ENCODE peak calls at places on chromosomes 1 and 21, in six cellular contexts. One of them, this sample, is unnamed.

GRCh38 chr1:86322241-86322640 is 73.9 kb downstream of the ODF2L start:
- DNase-seq in WTC11: no peak
- DNase-seq in iPS DF 6.9: no peak
- DNase-seq in H7: no peak
- DNase-seq in kidney glomerular epithelial cell: no peak
- DNase-seq in activated CD8-positive, alpha-beta memory T cell treated with anti-CD3 and anti-CD28 coated beads, Interleukin-2, amount 50 U/mL, for 48 hours: no peak
- DNase-seq in this sample: no peak

GRCh38 chr1:113036639-113037321 is 36.2 kb upstream of the LRIG2 start:
- DNase-seq in iPS DF 6.9: no peak
- DNase-seq in H7: peak
- DNase-seq in kidney glomerular epithelial cell: no peak
- DNase-seq in activated CD8-positive, alpha-beta memory T cell treated with anti-CD3 and anti-CD28 coated beads, Interleukin-2, amount 50 U/mL, for 48 hours: no peak
- DNase-seq in WTC11: no peak
- DNase-seq in this sample: no peak

GRCh38 chr1:186303911-186304310 is 71.1 kb downstream of the TPR start:
- DNase-seq in H7: no peak
- DNase-seq in WTC11: no peak
- DNase-seq in iPS DF 6.9: no peak
- DNase-seq in kidney glomerular epithelial cell: no peak
- DNase-seq in activated CD8-positive, alpha-beta memory T cell treated with anti-CD3 and anti-CD28 coated beads, Interleukin-2, amount 50 U/mL, for 48 hours: no peak
- DNase-seq in this sample: no peak

GRCh38 chr1:181783208-181783607 is 278.3 kb downstream of the ZNF648 start:
- DNase-seq in activated CD8-positive, alpha-beta memory T cell treated with anti-CD3 and anti-CD28 coated beads, Interleukin-2, amount 50 U/mL, for 48 hours: no peak
- DNase-seq in WTC11: no peak
- DNase-seq in H7: peak
- DNase-seq in iPS DF 6.9: no peak
- DNase-seq in kidney glomerular epithelial cell: no peak
- DNase-seq in this sample: no peak

GRCh38 chr1:18119978-18120377 is 12.4 kb downstream of the IGSF21 start:
- DNase-seq in activated CD8-positive, alpha-beta memory T cell treated with anti-CD3 and anti-CD28 coated beads, Interleukin-2, amount 50 U/mL, for 48 hours: no peak
- DNase-seq in iPS DF 6.9: no peak
- DNase-seq in WTC11: no peak
- DNase-seq in H7: no peak
- DNase-seq in kidney glomerular epithelial cell: no peak
- DNase-seq in this sample: no peak

GRCh38 chr1:237938553-237938952 is 47.8 kb upstream of the ZP4 start:
- DNase-seq in kidney glomerular epithelial cell: no peak
- DNase-seq in iPS DF 6.9: peak
- DNase-seq in H7: peak
- DNase-seq in activated CD8-positive, alpha-beta memory T cell treated with anti-CD3 and anti-CD28 coated beads, Interleukin-2, amount 50 U/mL, for 48 hours: no peak
- DNase-seq in WTC11: peak
- DNase-seq in this sample: no peak

GRCh38 chr1:110464340-110464739 is 13.4 kb downstream of the PROK1 start:
- DNase-seq in activated CD8-positive, alpha-beta memory T cell treated with anti-CD3 and anti-CD28 coated beads, Interleukin-2, amount 50 U/mL, for 48 hours: no peak
- DNase-seq in iPS DF 6.9: no peak
- DNase-seq in kidney glomerular epithelial cell: no peak
- DNase-seq in WTC11: no peak
- DNase-seq in H7: no peak
- DNase-seq in this sample: no peak

GRCh38 chr1:15952317-15953258 is 23.3 kb downstream of the ZBTB17 start:
- DNase-seq in kidney glomerular epithelial cell: peak
- DNase-seq in H7: no peak
- DNase-seq in activated CD8-positive, alpha-beta memory T cell treated with anti-CD3 and anti-CD28 coated beads, Interleukin-2, amount 50 U/mL, for 48 hours: peak
- DNase-seq in WTC11: no peak
- DNase-seq in iPS DF 6.9: no peak
- DNase-seq in this sample: peak

GRCh38 chr1:235266325-235266724 is 61.7 kb downstream of the ARID4B start:
- DNase-seq in iPS DF 6.9: no peak
- DNase-seq in kidney glomerular epithelial cell: no peak
- DNase-seq in activated CD8-positive, alpha-beta memory T cell treated with anti-CD3 and anti-CD28 coated beads, Interleukin-2, amount 50 U/mL, for 48 hours: no peak
- DNase-seq in WTC11: no peak
- DNase-seq in H7: no peak
- DNase-seq in this sample: peak

GRCh38 chr1:236753554-236753953 is 41.5 kb upstream of the MTR start:
- DNase-seq in iPS DF 6.9: peak
- DNase-seq in kidney glomerular epithelial cell: no peak
- DNase-seq in WTC11: peak
- DNase-seq in activated CD8-positive, alpha-beta memory T cell treated with anti-CD3 and anti-CD28 coated beads, Interleukin-2, amount 50 U/mL, for 48 hours: no peak
- DNase-seq in H7: peak
- DNase-seq in this sample: peak

GRCh38 chr21:35232545-35233176 is 183.6 kb upstream of the RUNX1 start:
- DNase-seq in iPS DF 6.9: no peak
- DNase-seq in kidney glomerular epithelial cell: peak
- DNase-seq in H7: no peak
- DNase-seq in activated CD8-positive, alpha-beta memory T cell treated with anti-CD3 and anti-CD28 coated beads, Interleukin-2, amount 50 U/mL, for 48 hours: no peak
- DNase-seq in WTC11: no peak
- DNase-seq in this sample: peak

GRCh38 chr1:200437088-200437487 is 27.3 kb upstream of the ZNF281 start:
- DNase-seq in activated CD8-positive, alpha-beta memory T cell treated with anti-CD3 and anti-CD28 coated beads, Interleukin-2, amount 50 U/mL, for 48 hours: no peak
- DNase-seq in iPS DF 6.9: no peak
- DNase-seq in WTC11: no peak
- DNase-seq in kidney glomerular epithelial cell: no peak
- DNase-seq in H7: no peak
- DNase-seq in this sample: no peak

GRCh38 chr21:27134513-27134912 is 167.6 kb upstream of the ADAMTS5 start:
- DNase-seq in iPS DF 6.9: no peak
- DNase-seq in H7: no peak
- DNase-seq in activated CD8-positive, alpha-beta memory T cell treated with anti-CD3 and anti-CD28 coated beads, Interleukin-2, amount 50 U/mL, for 48 hours: no peak
- DNase-seq in kidney glomerular epithelial cell: no peak
- DNase-seq in WTC11: no peak
- DNase-seq in this sample: no peak

GRCh38 chr21:25183577-25183976 is 423.7 kb downstream of the MRPL39 start:
- DNase-seq in kidney glomerular epithelial cell: no peak
- DNase-seq in WTC11: no peak
- DNase-seq in H7: no peak
- DNase-seq in activated CD8-positive, alpha-beta memory T cell treated with anti-CD3 and anti-CD28 coated beads, Interleukin-2, amount 50 U/mL, for 48 hours: no peak
- DNase-seq in iPS DF 6.9: no peak
- DNase-seq in this sample: no peak

GRCh38 chr1:242824435-242824834 is 299.9 kb upstream of the PLD5 start:
- DNase-seq in WTC11: no peak
- DNase-seq in iPS DF 6.9: no peak
- DNase-seq in kidney glomerular epithelial cell: no peak
- DNase-seq in H7: no peak
- DNase-seq in activated CD8-positive, alpha-beta memory T cell treated with anti-CD3 and anti-CD28 coated beads, Interleukin-2, amount 50 U/mL, for 48 hours: no peak
- DNase-seq in this sample: no peak

GRCh38 chr21:36347962-36348328 is 27.9 kb downstream of the MORC3 start:
- DNase-seq in WTC11: no peak
- DNase-seq in iPS DF 6.9: no peak
- DNase-seq in kidney glomerular epithelial cell: no peak
- DNase-seq in activated CD8-positive, alpha-beta memory T cell treated with anti-CD3 and anti-CD28 coated beads, Interleukin-2, amount 50 U/mL, for 48 hours: no peak
- DNase-seq in H7: no peak
- DNase-seq in this sample: no peak

GRCh38 chr1:84693009-84693408 is 2.7 kb upstream of the SSX2IP start:
- DNase-seq in H7: no peak
- DNase-seq in WTC11: no peak
- DNase-seq in activated CD8-positive, alpha-beta memory T cell treated with anti-CD3 and anti-CD28 coated beads, Interleukin-2, amount 50 U/mL, for 48 hours: no peak
- DNase-seq in kidney glomerular epithelial cell: no peak
- DNase-seq in iPS DF 6.9: no peak
- DNase-seq in this sample: no peak

GRCh38 chr21:36661511-36662309 is 37.2 kb upstream of the SIM2 start:
- DNase-seq in activated CD8-positive, alpha-beta memory T cell treated with anti-CD3 and anti-CD28 coated beads, Interleukin-2, amount 50 U/mL, for 48 hours: no peak
- DNase-seq in H7: peak
- DNase-seq in WTC11: peak
- DNase-seq in iPS DF 6.9: no peak
- DNase-seq in kidney glomerular epithelial cell: no peak
- DNase-seq in this sample: peak

GRCh38 chr1:156821801-156822200 is 5.2 kb upstream of the SH2D2A start:
- DNase-seq in iPS DF 6.9: no peak
- DNase-seq in kidney glomerular epithelial cell: no peak
- DNase-seq in activated CD8-positive, alpha-beta memory T cell treated with anti-CD3 and anti-CD28 coated beads, Interleukin-2, amount 50 U/mL, for 48 hours: no peak
- DNase-seq in WTC11: no peak
- DNase-seq in H7: no peak
- DNase-seq in this sample: no peak

GRCh38 chr21:45586289-45586858 is 44.1 kb upstream of the SLC19A1 start:
- DNase-seq in H7: no peak
- DNase-seq in activated CD8-positive, alpha-beta memory T cell treated with anti-CD3 and anti-CD28 coated beads, Interleukin-2, amount 50 U/mL, for 48 hours: peak
- DNase-seq in WTC11: no peak
- DNase-seq in iPS DF 6.9: no peak
- DNase-seq in kidney glomerular epithelial cell: no peak
- DNase-seq in this sample: no peak

GRCh38 chr21:43815107-43815742 is 25.8 kb downstream of the RRP1 start:
- DNase-seq in iPS DF 6.9: no peak
- DNase-seq in activated CD8-positive, alpha-beta memory T cell treated with anti-CD3 and anti-CD28 coated beads, Interleukin-2, amount 50 U/mL, for 48 hours: no peak
- DNase-seq in WTC11: peak
- DNase-seq in kidney glomerular epithelial cell: no peak
- DNase-seq in H7: peak
- DNase-seq in this sample: no peak

GRCh38 chr21:24436236-24436635 is 1171.0 kb downstream of the MRPL39 start:
- DNase-seq in H7: no peak
- DNase-seq in kidney glomerular epithelial cell: no peak
- DNase-seq in activated CD8-positive, alpha-beta memory T cell treated with anti-CD3 and anti-CD28 coated beads, Interleukin-2, amount 50 U/mL, for 48 hours: no peak
- DNase-seq in WTC11: no peak
- DNase-seq in iPS DF 6.9: no peak
- DNase-seq in this sample: no peak

GRCh38 chr1:158025576-158026230 is 32.3 kb downstream of the KIRREL1 start:
- DNase-seq in iPS DF 6.9: no peak
- DNase-seq in kidney glomerular epithelial cell: peak
- DNase-seq in H7: no peak
- DNase-seq in WTC11: no peak
- DNase-seq in activated CD8-positive, alpha-beta memory T cell treated with anti-CD3 and anti-CD28 coated beads, Interleukin-2, amount 50 U/mL, for 48 hours: no peak
- DNase-seq in this sample: no peak

GRCh38 chr1:160046494-160047115 is 14.8 kb upstream of the PIGM start:
- DNase-seq in kidney glomerular epithelial cell: peak
- DNase-seq in H7: peak
- DNase-seq in iPS DF 6.9: no peak
- DNase-seq in WTC11: peak
- DNase-seq in activated CD8-positive, alpha-beta memory T cell treated with anti-CD3 and anti-CD28 coated beads, Interleukin-2, amount 50 U/mL, for 48 hours: peak
- DNase-seq in this sample: peak

GRCh38 chr1:178501705-178502329 is 5.1 kb upstream of the CLEC20A start:
- DNase-seq in H7: peak
- DNase-seq in activated CD8-positive, alpha-beta memory T cell treated with anti-CD3 and anti-CD28 coated beads, Interleukin-2, amount 50 U/mL, for 48 hours: peak
- DNase-seq in kidney glomerular epithelial cell: peak
- DNase-seq in WTC11: peak
- DNase-seq in iPS DF 6.9: peak
- DNase-seq in this sample: peak

This sample was measured in lung microvascular endothelial cell.